ENCODE peak calls at places on chromosomes 7 and 10, in four cellular contexts. J, A, R and B are unnamed samples.

GRCh38 chr7:133931053-133931452 is 196.1 kb upstream of the LRGUK start:
- DNase-seq in J (no peak), A (no peak), R (no peak), B (no peak)

GRCh38 chr7:20698469-20698868 is 83.0 kb downstream of the ABCB5 start:
- DNase-seq in J (no peak), A (no peak), R (no peak), B (no peak)

GRCh38 chr10:102436312-102436711 is 3.9 kb upstream of the CUEDC2 start:
- DNase-seq in J (no peak), A (no peak), R (no peak), B (no peak)

GRCh38 chr10:3226960-3227724 is 54.6 kb upstream of the PITRM1 start:
- DNase-seq in J (peak), A (no peak), R (peak), B (peak)

GRCh38 chr7:143504215-143504936 is 26.7 kb downstream of the TAS2R41 start:
- DNase-seq in J (no peak), A (no peak), R (no peak), B (no peak)

GRCh38 chr10:88755753-88756152 is 4.1 kb upstream of the LIPN start:
- DNase-seq in J (no peak), A (no peak), R (no peak), B (no peak)

GRCh38 chr7:47988496-47989386 is 9.3 kb upstream of the HUS1 start:
- DNase-seq in J (no peak), A (no peak), R (no peak), B (no peak)

GRCh38 chr7:151123485-151124204 is 37.4 kb downstream of the AGAP3 start:
- DNase-seq in J (peak), A (peak), R (peak), B (peak)

GRCh38 chr7:149624006-149624405 is 126.4 kb upstream of the ZNF746 start:
- DNase-seq in J (no peak), A (peak), R (no peak), B (peak)

DNA sequence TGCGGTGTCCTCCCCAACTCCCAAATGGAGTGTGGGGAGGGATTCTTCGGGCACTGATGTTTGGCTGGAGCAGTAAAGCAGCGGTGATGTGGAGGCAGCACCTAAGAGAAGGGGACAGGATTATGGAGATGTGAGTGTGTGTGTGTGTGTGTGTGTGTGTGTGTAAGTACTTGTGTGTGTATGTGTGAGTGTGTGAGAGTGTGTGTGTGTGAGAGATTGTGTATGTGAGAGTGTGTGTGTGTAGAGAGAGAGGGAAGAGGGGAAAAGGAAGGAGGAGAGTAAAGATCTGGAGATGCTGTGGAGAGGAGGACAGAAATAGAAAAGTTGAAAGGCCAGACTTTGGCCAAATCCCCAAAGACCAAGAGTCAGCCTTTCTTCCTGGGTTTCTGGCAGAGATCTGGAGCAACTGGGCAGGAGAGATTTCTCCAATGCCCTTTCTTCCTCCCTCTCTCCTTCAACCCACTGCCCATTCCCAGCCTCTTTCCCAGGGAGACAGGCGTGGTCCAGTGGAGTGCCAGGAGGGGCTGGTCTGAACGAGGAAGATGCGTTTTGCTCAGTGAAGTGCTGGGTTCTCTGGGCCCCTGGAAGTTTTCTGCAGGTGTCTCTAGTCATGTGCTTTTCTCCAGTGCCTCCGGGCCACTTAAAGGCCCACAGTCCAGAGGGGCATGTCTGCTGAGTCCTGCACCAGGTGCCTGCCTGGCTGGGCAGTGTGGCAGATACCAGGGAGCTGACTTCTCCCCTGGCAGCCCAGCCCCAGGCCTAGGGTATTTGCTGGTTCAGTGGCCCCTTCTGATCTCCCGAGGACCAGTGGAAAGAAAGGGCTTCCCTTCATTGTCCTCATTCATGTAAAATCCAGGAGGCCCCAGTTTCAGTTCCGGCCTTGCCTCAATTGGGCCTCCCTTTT is 60.5 kb downstream of the HK1 start:
- DNase-seq in J (no peak), A (no peak), R (no peak), B (no peak)
- H3K4me3 ChIP-seq in J (no peak), A (no peak), R (no peak), B (no peak)

GRCh38 chr7:110386006-110386405 is 704.9 kb upstream of the LRRN3 start:
- DNase-seq in J (no peak), A (no peak), R (no peak), B (no peak)
- H3K4me3 ChIP-seq in J (no peak), A (no peak), R (no peak), B (no peak)

DNA sequence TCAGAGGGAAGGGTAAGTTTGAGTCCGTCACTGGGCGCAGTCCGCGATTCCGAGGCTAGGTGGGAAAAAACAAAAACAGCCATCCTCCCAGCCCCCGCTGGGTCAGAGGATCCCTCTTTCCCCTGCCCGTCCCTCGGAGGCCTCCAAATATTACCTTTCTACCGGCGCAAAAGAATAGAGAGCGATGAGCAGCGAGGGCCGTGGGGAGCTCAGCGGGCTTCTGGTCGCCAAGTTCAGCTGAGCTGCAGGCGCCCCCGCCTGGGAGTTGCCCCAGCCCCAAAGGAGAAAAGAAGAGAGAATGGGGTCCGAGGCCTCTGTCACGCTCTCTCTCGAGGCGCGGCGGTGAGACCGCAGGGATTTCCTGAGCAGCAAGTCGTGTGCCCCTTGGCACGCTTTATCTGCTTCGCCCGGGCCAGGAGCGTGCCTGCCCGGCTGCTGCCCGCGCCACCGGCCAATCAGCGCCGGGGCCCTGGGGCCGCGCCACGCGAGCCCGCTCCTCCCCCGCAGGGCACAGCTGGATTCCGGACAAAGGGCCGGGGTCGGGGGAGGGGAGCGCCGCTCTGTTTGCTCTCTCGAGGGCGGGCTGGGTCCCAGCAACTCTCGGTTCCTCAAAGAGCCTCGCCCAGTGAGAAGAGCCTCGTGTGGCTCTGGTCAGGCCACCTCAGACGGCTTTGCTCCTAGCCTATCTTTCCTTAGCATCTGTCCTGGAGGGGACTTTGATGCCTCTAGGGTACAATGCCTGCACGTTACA is at the start of gene NEUROG3:
- DNase-seq in J (no peak), A (no peak), R (no peak), B (no peak)
- H3K4me3 ChIP-seq in J (no peak), A (no peak), R (no peak), B (no peak)

GRCh38 chr7:100654908-100655831 is 1.1 kb downstream of the ACTL6B start:
- DNase-seq in J (no peak), A (no peak), R (no peak), B (no peak)

GRCh38 chr7:100655908-100656674 is at the start of gene ACTL6B:
- DNase-seq in J (no peak), A (peak), R (no peak), B (peak)
- H3K4me3 ChIP-seq in J (no peak), A (no peak), R (no peak), B (no peak)

DNA sequence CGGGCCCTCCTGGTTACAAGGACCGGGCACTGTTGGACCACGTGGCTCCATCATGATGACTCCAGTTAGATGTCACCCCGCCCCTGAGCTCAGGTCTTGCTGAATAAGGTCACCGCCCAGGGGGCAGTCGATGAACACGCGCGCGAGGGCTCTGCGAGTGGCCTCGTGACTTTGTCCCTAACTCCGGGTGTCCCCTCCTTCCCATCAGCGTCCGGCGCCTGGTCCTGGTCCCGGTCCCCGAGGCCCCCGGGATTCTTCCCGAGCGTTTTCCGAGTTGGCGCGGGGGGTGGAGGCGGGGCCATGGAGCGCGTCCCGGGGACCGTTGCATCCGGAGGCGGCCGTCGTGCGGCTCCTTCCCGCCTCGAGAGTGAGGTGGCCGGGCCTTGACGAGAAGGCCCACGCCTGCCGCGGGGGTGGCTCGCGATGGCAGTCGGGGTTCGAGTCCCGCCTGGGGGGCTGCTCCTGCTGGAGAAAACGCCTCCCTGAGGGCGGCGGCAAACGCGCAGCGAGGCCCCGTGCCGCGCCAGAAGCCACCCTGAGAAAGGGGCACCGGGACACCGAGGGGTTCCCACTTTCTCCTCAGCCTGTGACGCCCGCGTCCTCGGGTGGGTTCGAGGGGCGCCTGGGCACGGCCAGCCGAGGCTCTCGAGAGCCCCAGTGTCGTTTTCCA is 569 bp upstream of the NPTX2 start:
- DNase-seq in J (no peak), A (peak), R (no peak), B (no peak)
- H3K4me3 ChIP-seq in J (no peak), A (no peak), R (no peak), B (no peak)

DNA sequence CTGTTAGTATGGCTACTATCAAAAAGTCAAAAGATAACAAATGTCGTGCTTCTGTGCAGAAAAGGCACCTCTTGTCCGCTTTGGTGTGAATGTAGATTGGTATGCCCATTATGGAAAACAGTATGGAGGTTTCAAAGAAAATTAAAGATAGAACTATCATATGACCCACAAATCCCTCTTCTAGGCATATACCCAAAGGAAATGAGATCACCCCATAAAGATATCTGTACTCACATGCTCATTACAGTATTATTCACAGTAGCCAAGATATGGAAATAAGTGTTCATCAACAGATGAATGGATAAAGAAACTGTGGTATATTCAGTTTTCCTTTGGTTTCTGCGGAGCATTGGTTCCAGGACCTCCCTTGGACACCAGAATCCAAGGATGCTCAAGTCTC is 180.5 kb upstream of the PPP1R3A start:
- DNase-seq in J (no peak), A (no peak), R (no peak), B (no peak)
- H3K4me3 ChIP-seq in J (no peak), A (no peak), R (no peak), B (no peak)

DNA sequence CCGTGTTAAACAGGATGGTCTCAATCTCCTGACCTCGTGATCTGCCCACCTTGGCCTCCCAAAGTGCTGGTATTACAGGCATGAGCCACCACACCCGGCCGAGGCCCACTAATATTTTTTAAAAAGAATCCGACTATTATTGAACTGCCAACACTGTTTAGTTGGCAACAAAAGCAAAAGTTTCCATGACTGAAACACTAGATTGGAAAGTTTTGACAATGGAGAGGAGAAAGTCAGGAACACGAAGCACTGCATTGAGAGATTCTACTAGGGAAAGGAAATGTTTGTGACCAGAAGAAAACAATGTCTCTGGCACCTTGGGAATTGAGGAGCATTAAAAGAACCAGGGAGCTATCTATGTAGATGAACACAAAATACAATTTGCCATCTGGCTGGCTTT is 13.7 kb upstream of the PPP1R9A start:
- DNase-seq in J (no peak), A (no peak), R (no peak), B (no peak)
- H3K4me3 ChIP-seq in J (no peak), A (no peak), R (no peak), B (no peak)